ENCODE peak calls at places on chromosomes 11 and 22, in five cellular contexts. C is uterus, Y is tibial nerve, E is prostate gland, W is esophagus squamous epithelium. D is an unnamed sample.

GRCh38 chr11:110130642-110131238 is 37.5 kb downstream of the ZC3H12C start:
- DNase-seq in C (no peak), Y (no peak), E (no peak), W (no peak), D (no peak)

GRCh38 chr22:19514831-19515565 is 9.2 kb downstream of the CLDN5 start:
- DNase-seq in C (no peak), Y (no peak), E (no peak), W (no peak), D (no peak)

GRCh38 chr11:81098471-81098870 is 1635.2 kb downstream of the FAM181B start:
- DNase-seq in C (no peak), Y (no peak), E (no peak), W (no peak), D (no peak)

GRCh38 chr11:46677991-46678740 is 22.3 kb downstream of the ARHGAP1 start:
- DNase-seq in C (no peak), Y (no peak), E (no peak), W (no peak), D (no peak)

GRCh38 chr11:104968365-104968855 is at the start of gene CASP4:
- DNase-seq in C (peak; percentile 30), Y (no peak), E (peak; percentile 55), W (no peak), D (no peak)

GRCh38 chr22:43197271-43197941 is 10.5 kb upstream of the TTLL12 start:
- DNase-seq in C (no peak), Y (no peak), E (no peak), W (no peak), D (no peak)

GRCh38 chr11:75562048-75562835 is at the start of gene SERPINH1:
- DNase-seq in C (peak; percentile 94), Y (peak; percentile 74), E (peak; percentile 79), W (no peak), D (peak; percentile 84)

GRCh38 chr11:46769636-46770221 is 50.7 kb downstream of the F2 start:
- DNase-seq in C (no peak), Y (no peak), E (no peak), W (no peak), D (no peak)

GRCh38 chr11:66866007-66866406 is 9.1 kb downstream of the LRFN4 start:
- DNase-seq in C (no peak), Y (no peak), E (no peak), W (no peak), D (no peak)

GRCh38 chr22:44383071-44383575 is 70.4 kb upstream of the SHISAL1 start:
- DNase-seq in C (no peak), Y (no peak), E (no peak), W (no peak), D (no peak)

GRCh38 chr11:66676931-66677598 is 622 bp downstream of the RBM4B start:
- DNase-seq in C (no peak), Y (no peak), E (no peak), W (no peak), D (no peak)

GRCh38 chr11:103368151-103368550 is 258.9 kb downstream of the DYNC2H1 start:
- DNase-seq in C (no peak), Y (no peak), E (no peak), W (no peak), D (no peak)

GRCh38 chr11:63667993-63668392 is 3.2 kb downstream of the ATL3 start:
- DNase-seq in C (no peak), Y (no peak), E (no peak), W (no peak), D (peak; percentile 29)

GRCh38 chr11:65932558-65932919 is 12.7 kb upstream of the TSGA10IP start:
- DNase-seq in C (no peak), Y (no peak), E (no peak), W (no peak), D (no peak)

GRCh38 chr11:118398797-118399564 is 2.4 kb upstream of the ATP5MG start:
- DNase-seq in C (no peak), Y (no peak), E (no peak), W (no peak), D (no peak)

GRCh38 chr11:2566223-2567025 is 121.6 kb downstream of the KCNQ1 start:
- DNase-seq in C (no peak), Y (peak; percentile 12), E (no peak), W (no peak), D (no peak)

GRCh38 chr11:75867778-75868374 is 52.9 kb downstream of the UVRAG start:
- DNase-seq in C (peak; percentile 47), Y (no peak), E (peak; percentile 53), W (no peak), D (peak; percentile 29)

GRCh38 chr11:120413480-120413879 is 77.3 kb downstream of the ARHGEF12 start:
- DNase-seq in C (no peak), Y (no peak), E (no peak), W (no peak), D (no peak)

GRCh38 chr11:43282607-43283440 is 29.0 kb upstream of the API5 start:
- DNase-seq in C (no peak), Y (no peak), E (no peak), W (no peak), D (peak; percentile 87)

GRCh38 chr11:62715150-62716130 is 8.0 kb downstream of the GNG3 start:
- DNase-seq in C (no peak), Y (no peak), E (no peak), W (no peak), D (no peak)

GRCh38 chr22:37818397-37819099 is 4.6 kb upstream of the GALR3 start:
- DNase-seq in C (peak; percentile 44), Y (no peak), E (peak; percentile 44), W (no peak), D (peak; percentile 94)

GRCh38 chr11:114237321-114238280 is 58.6 kb upstream of the NNMT start:
- DNase-seq in C (no peak), Y (no peak), E (no peak), W (no peak), D (no peak)

GRCh38 chr11:68040957-68041591 is 2.2 kb downstream of the TCIRG1 start:
- DNase-seq in C (no peak), Y (no peak), E (no peak), W (no peak), D (no peak)
- H3K4me3 ChIP-seq in C (peak overlapping the region; percentile 75), Y (peak overlapping the region; percentile 71), E (peak overlapping the region; percentile 76), W (peak overlapping the region; percentile 71), D (no peak overlapping the region)

GRCh38 chr11:125568970-125569912 is at the start of gene EI24:
- DNase-seq in C (peak; percentile 86), Y (peak; percentile 79), E (peak; percentile 85), W (peak; percentile 49), D (peak; percentile 82)
- TF ChIP-seq POLR2A in C (peak; percentile 54), Y (peak; percentile 76), E (peak; percentile 63), W (no peak), D (no peak)

DNA sequence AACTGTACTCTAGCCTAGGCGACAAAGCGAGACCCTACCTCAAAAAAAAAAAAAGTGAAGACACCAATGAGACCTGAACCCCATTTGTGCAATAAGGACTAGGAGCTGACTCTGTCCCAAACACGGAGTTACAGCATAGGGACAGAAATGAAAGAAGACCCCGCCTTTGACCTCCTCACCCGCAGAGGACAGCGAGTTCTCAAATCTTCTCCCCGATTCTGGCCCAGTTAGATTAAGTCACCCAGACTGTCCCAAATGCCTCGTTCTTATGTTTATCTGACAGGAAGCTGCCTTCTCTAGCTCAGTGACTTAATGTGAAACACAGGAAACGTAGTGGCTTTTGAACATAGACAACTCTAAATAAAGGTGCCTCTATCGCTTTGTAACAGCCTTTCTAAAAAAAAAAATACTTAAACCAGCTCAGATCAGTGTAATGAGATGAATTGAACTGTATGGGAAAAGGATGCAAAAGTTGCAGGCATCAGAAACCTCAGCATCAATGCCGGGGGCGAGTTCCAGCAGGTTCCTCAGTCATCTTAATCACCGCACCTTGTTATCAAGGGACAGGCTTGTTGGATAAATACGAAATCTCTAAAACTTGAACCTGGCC is 10.6 kb downstream of the MYH9 start:
- DNase-seq in C (no peak), Y (no peak), E (no peak), W (no peak), D (no peak)
- H3K4me3 ChIP-seq in C (no peak overlapping the region), Y (no peak overlapping the region), E (no peak overlapping the region), W (no peak overlapping the region), D (no peak overlapping the region)

DNA sequence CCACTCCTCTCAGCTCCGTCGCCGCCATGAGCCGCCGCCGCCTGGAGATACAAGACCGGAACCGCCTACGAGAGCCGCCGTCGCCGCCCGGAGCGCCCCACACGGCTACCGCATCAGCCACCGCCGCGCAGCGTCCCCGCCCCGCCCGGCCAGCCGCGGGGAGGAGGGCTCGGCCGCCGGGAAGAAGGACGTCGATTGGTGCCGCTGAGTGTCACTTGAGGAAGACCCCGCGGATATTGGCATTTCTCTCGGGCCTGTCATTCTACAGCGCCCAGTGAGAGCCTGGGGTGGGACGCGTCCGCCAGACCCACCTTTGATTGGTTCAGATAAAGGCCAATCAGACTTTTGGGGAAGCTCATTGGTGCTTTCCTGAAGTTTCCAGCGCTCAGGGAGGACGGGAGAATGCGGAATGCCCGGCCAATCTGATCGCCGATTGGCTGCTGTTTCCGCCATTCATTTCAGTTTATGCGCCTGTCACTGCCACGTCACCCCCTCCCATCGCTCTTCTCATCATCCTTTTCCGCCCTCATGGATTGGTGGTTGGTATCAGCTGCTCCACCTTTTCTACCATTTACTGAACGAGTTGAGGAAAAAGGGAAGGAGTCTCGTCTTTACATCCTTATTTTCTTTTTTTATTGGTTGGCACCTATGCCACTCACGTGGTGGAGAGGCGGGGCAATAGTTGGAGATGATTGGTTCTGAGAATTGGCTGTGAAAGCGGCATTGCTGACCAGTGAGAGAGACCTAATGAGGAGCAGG is at the start of gene OSBP:
- DNase-seq in C (peak; percentile 100), Y (peak; percentile 99), E (peak; percentile 100), W (peak; percentile 99), D (peak; percentile 100)
- TF ChIP-seq POLR2A in C (peak; percentile 76), Y (peak; percentile 83), E (peak; percentile 75), W (no peak), D (no peak)

DNA sequence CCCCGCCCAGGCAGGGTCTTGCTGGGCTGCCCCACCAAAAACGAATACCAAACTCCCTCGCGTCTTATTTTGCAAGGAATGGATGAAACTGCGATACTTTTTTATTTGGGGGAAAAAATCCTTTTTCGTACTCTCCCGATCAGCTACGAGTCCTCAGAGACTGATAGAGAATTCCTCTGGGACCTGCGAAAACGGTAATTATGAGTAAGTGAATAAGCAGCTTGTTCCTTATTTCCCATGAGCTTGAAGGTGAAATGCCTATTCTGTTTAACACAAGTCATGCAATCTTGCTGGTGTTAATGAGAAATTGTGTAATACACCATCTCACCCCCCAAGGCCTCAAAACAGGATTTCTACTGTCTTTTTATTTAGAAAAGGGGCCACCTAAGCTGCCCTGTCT is 5.5 kb downstream of the GRK3 start:
- DNase-seq in C (no peak), Y (no peak), E (no peak), W (no peak), D (no peak)
- H3K4me3 ChIP-seq in C (no peak overlapping the region), Y (no peak overlapping the region), E (no peak overlapping the region), W (no peak overlapping the region), D (no peak overlapping the region)

D was measured in lower leg skin.